ENCODE peak calls at places on chromosome 3, in five cellular contexts. One of them, this sample, is unnamed.

GRCh38 chr3:15632212-15632580 is 30.7 kb downstream of the BTD start:
- DNase-seq in hepatocyte: no peak
- DNase-seq in right atrium auricular region: no peak
- DNase-seq in CD8-positive, alpha-beta T cell: no peak
- DNase-seq in psoas muscle: no peak
- DNase-seq in this sample: no peak

GRCh38 chr3:74693216-74693615 is 78.8 kb upstream of the CNTN3 start:
- DNase-seq in psoas muscle: no peak
- DNase-seq in hepatocyte: no peak
- DNase-seq in right atrium auricular region: no peak
- DNase-seq in CD8-positive, alpha-beta T cell: no peak
- DNase-seq in this sample: no peak

GRCh38 chr3:162512488-162512887 is 1015.9 kb downstream of the OTOL1 start:
- DNase-seq in hepatocyte: no peak
- DNase-seq in CD8-positive, alpha-beta T cell: no peak
- DNase-seq in right atrium auricular region: no peak
- DNase-seq in psoas muscle: no peak
- DNase-seq in this sample: no peak

GRCh38 chr3:136162322-136162721 is 33.8 kb downstream of the MSL2 start:
- DNase-seq in psoas muscle: peak; percentile 85
- DNase-seq in CD8-positive, alpha-beta T cell: no peak
- DNase-seq in right atrium auricular region: no peak
- DNase-seq in hepatocyte: no peak
- DNase-seq in this sample: no peak

GRCh38 chr3:58487140-58487886 is 4.6 kb upstream of the KCTD6 start:
- DNase-seq in CD8-positive, alpha-beta T cell: no peak
- DNase-seq in psoas muscle: no peak
- DNase-seq in hepatocyte: no peak
- DNase-seq in right atrium auricular region: no peak
- DNase-seq in this sample: no peak

GRCh38 chr3:151228291-151229125 is 25.5 kb upstream of the GPR171 start:
- DNase-seq in CD8-positive, alpha-beta T cell: no peak
- DNase-seq in hepatocyte: peak; percentile 39
- DNase-seq in right atrium auricular region: no peak
- DNase-seq in psoas muscle: no peak
- DNase-seq in this sample: no peak

GRCh38 chr3:52721742-52722033 is 15.8 kb downstream of the SPCS1 start:
- DNase-seq in psoas muscle: no peak
- DNase-seq in CD8-positive, alpha-beta T cell: no peak
- DNase-seq in right atrium auricular region: no peak
- DNase-seq in hepatocyte: no peak
- DNase-seq in this sample: no peak

GRCh38 chr3:60948488-60948887 is 302.8 kb downstream of the FHIT start:
- DNase-seq in right atrium auricular region: no peak
- DNase-seq in psoas muscle: no peak
- DNase-seq in hepatocyte: no peak
- DNase-seq in CD8-positive, alpha-beta T cell: no peak
- DNase-seq in this sample: no peak

GRCh38 chr3:138084196-138084595 is 31.2 kb downstream of the DZIP1L start:
- DNase-seq in hepatocyte: no peak
- DNase-seq in right atrium auricular region: no peak
- DNase-seq in CD8-positive, alpha-beta T cell: no peak
- DNase-seq in psoas muscle: no peak
- DNase-seq in this sample: no peak

GRCh38 chr3:56193531-56193930 is 274.7 kb downstream of the ERC2 start:
- DNase-seq in CD8-positive, alpha-beta T cell: no peak
- DNase-seq in right atrium auricular region: no peak
- DNase-seq in psoas muscle: no peak
- DNase-seq in hepatocyte: no peak
- DNase-seq in this sample: no peak

GRCh38 chr3:69203631-69204314 is 81.4 kb upstream of the LMOD3 start:
- DNase-seq in psoas muscle: no peak
- DNase-seq in right atrium auricular region: no peak
- DNase-seq in hepatocyte: no peak
- DNase-seq in CD8-positive, alpha-beta T cell: no peak
- DNase-seq in this sample: no peak

GRCh38 chr3:71076361-71076997 is 507.0 kb downstream of the FOXP1 start:
- DNase-seq in psoas muscle: no peak
- DNase-seq in right atrium auricular region: no peak
- DNase-seq in CD8-positive, alpha-beta T cell: no peak
- DNase-seq in hepatocyte: no peak
- DNase-seq in this sample: no peak

GRCh38 chr3:190000861-190001196 is 119.9 kb downstream of the P3H2 start:
- DNase-seq in hepatocyte: no peak
- DNase-seq in psoas muscle: no peak
- DNase-seq in CD8-positive, alpha-beta T cell: no peak
- DNase-seq in right atrium auricular region: no peak
- DNase-seq in this sample: no peak

GRCh38 chr3:108088697-108089096 is 2.1 kb downstream of the CD47 start:
- DNase-seq in psoas muscle: no peak
- DNase-seq in CD8-positive, alpha-beta T cell: no peak
- DNase-seq in hepatocyte: no peak
- DNase-seq in right atrium auricular region: no peak
- DNase-seq in this sample: no peak

GRCh38 chr3:46076606-46077005 is 49.3 kb upstream of the XCR1 start:
- DNase-seq in psoas muscle: no peak
- DNase-seq in CD8-positive, alpha-beta T cell: no peak
- DNase-seq in hepatocyte: no peak
- DNase-seq in right atrium auricular region: no peak
- DNase-seq in this sample: no peak

GRCh38 chr3:33980252-33980651 is 181.8 kb downstream of the PDCD6IP start:
- DNase-seq in right atrium auricular region: no peak
- DNase-seq in CD8-positive, alpha-beta T cell: no peak
- DNase-seq in hepatocyte: peak; percentile 54
- DNase-seq in psoas muscle: no peak
- DNase-seq in this sample: no peak

GRCh38 chr3:179410317-179410716 is 41.0 kb downstream of the GNB4 start:
- DNase-seq in hepatocyte: no peak
- DNase-seq in right atrium auricular region: no peak
- DNase-seq in psoas muscle: no peak
- DNase-seq in CD8-positive, alpha-beta T cell: no peak
- DNase-seq in this sample: no peak

GRCh38 chr3:132034097-132034485 is 723 bp downstream of the CPNE4 start:
- DNase-seq in right atrium auricular region: no peak
- DNase-seq in hepatocyte: no peak
- DNase-seq in CD8-positive, alpha-beta T cell: no peak
- DNase-seq in psoas muscle: no peak
- DNase-seq in this sample: no peak

GRCh38 chr3:124444893-124445292 is 285.4 kb upstream of the UMPS start:
- DNase-seq in right atrium auricular region: no peak
- DNase-seq in psoas muscle: no peak
- DNase-seq in hepatocyte: no peak
- DNase-seq in CD8-positive, alpha-beta T cell: no peak
- DNase-seq in this sample: no peak

GRCh38 chr3:96813134-96813819 is 1.1 kb upstream of the EPHA6 start:
- DNase-seq in CD8-positive, alpha-beta T cell: no peak
- DNase-seq in hepatocyte: peak; percentile 93
- DNase-seq in right atrium auricular region: peak; percentile 57
- DNase-seq in psoas muscle: peak; percentile 65
- DNase-seq in this sample: peak; percentile 80

GRCh38 chr3:58585005-58585786 is 8.0 kb upstream of the FAM107A start:
- DNase-seq in hepatocyte: peak; percentile 83
- DNase-seq in right atrium auricular region: peak; percentile 92
- DNase-seq in CD8-positive, alpha-beta T cell: peak; percentile 8
- DNase-seq in psoas muscle: peak; percentile 91
- DNase-seq in this sample: no peak

GRCh38 chr3:37217098-37217849 is 42.9 kb upstream of the LRRFIP2 start:
- DNase-seq in right atrium auricular region: no peak
- DNase-seq in CD8-positive, alpha-beta T cell: peak; percentile 19
- DNase-seq in hepatocyte: no peak
- DNase-seq in psoas muscle: no peak
- DNase-seq in this sample: no peak

GRCh38 chr3:152428577-152428976 is 159.8 kb downstream of the MBNL1 start:
- DNase-seq in CD8-positive, alpha-beta T cell: no peak
- DNase-seq in right atrium auricular region: no peak
- DNase-seq in psoas muscle: no peak
- DNase-seq in hepatocyte: no peak
- DNase-seq in this sample: no peak

GRCh38 chr3:12965999-12966846 is 107.0 kb downstream of the IQSEC1 start:
- DNase-seq in CD8-positive, alpha-beta T cell: no peak
- DNase-seq in hepatocyte: no peak
- DNase-seq in right atrium auricular region: no peak
- DNase-seq in psoas muscle: peak; percentile 35
- DNase-seq in this sample: no peak

GRCh38 chr3:76811418-76811817 is 228.5 kb upstream of the ROBO2 start:
- DNase-seq in CD8-positive, alpha-beta T cell: no peak
- DNase-seq in hepatocyte: no peak
- DNase-seq in right atrium auricular region: no peak
- DNase-seq in psoas muscle: no peak
- DNase-seq in this sample: no peak

GRCh38 chr3:21779909-21780308 is 28.9 kb upstream of the ZNF385D start:
- DNase-seq in CD8-positive, alpha-beta T cell: no peak
- DNase-seq in hepatocyte: no peak
- DNase-seq in right atrium auricular region: no peak
- DNase-seq in psoas muscle: no peak
- DNase-seq in this sample: no peak

GRCh38 chr3:46296826-46297225 is 54.6 kb downstream of the CCR3 start:
- DNase-seq in psoas muscle: no peak
- DNase-seq in CD8-positive, alpha-beta T cell: no peak
- DNase-seq in right atrium auricular region: no peak
- DNase-seq in hepatocyte: no peak
- DNase-seq in this sample: no peak

GRCh38 chr3:116154389-116154788 is 290.9 kb downstream of the LSAMP start:
- DNase-seq in right atrium auricular region: no peak
- DNase-seq in CD8-positive, alpha-beta T cell: no peak
- DNase-seq in hepatocyte: no peak
- DNase-seq in psoas muscle: no peak
- DNase-seq in this sample: no peak

GRCh38 chr3:53590606-53591005 is 96.2 kb downstream of the CACNA1D start:
- DNase-seq in right atrium auricular region: no peak
- DNase-seq in CD8-positive, alpha-beta T cell: no peak
- DNase-seq in psoas muscle: no peak
- DNase-seq in hepatocyte: no peak
- DNase-seq in this sample: no peak

GRCh38 chr3:31613654-31614053 is 80.9 kb downstream of the STT3B start:
- DNase-seq in right atrium auricular region: no peak
- DNase-seq in psoas muscle: no peak
- DNase-seq in CD8-positive, alpha-beta T cell: no peak
- DNase-seq in hepatocyte: no peak
- DNase-seq in this sample: no peak

GRCh38 chr3:43273429-43273828 is 12.9 kb upstream of the SNRK start:
- DNase-seq in right atrium auricular region: no peak
- DNase-seq in hepatocyte: no peak
- DNase-seq in CD8-positive, alpha-beta T cell: no peak
- DNase-seq in psoas muscle: no peak
- DNase-seq in this sample: no peak

GRCh38 chr3:38721207-38721772 is 71.8 kb upstream of the SCN5A start:
- DNase-seq in psoas muscle: no peak
- DNase-seq in hepatocyte: no peak
- DNase-seq in CD8-positive, alpha-beta T cell: no peak
- DNase-seq in right atrium auricular region: no peak
- DNase-seq in this sample: no peak

DNA sequence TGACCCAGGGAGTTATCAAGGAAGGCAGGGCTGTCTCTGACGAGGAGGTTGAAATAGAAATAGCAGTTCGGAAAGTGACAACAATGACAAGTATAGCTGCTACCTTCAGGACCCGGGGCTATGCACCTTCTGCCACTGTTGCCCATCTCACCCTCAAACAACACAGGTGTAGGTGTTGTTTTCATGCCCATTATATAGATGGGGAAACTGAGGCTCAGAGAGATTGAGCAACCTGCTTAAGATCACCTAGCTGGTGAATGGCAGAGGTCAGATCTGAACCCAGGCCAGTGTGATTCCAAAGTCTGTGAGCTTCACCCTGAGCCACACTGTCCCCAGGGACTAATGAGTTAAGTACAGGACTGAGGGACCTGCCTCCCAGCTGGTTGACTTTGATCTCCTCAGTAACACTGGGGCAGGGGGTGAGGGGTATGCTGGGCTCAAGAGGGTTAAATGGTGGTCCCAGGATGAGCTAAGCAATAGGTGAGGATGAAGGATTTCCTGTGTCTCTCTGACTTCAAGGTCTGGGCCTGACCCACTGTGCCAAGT is 35.2 kb downstream of the ATP2B2 start:
- DNase-seq in hepatocyte: no peak
- DNase-seq in right atrium auricular region: no peak
- DNase-seq in CD8-positive, alpha-beta T cell: no peak
- DNase-seq in psoas muscle: no peak
- DNase-seq in this sample: no peak
- H3K4me1 ChIP-seq in hepatocyte: no peaks in the 10 kb centered on the region
- H3K4me1 ChIP-seq in right atrium auricular region: peaks cover 4% of the 10 kb centered on the region
- H3K4me1 ChIP-seq in CD8-positive, alpha-beta T cell: no peaks in the 10 kb centered on the region
- H3K4me1 ChIP-seq in psoas muscle: peaks cover 43% of the 10 kb centered on the region
- H3K4me1 ChIP-seq in this sample: peaks cover 2% of the 10 kb centered on the region

GRCh38 chr3:195735036-195735695 is 14.4 kb downstream of the MUC20 start:
- DNase-seq in hepatocyte: no peak
- DNase-seq in right atrium auricular region: no peak
- DNase-seq in CD8-positive, alpha-beta T cell: no peak
- DNase-seq in psoas muscle: no peak
- DNase-seq in this sample: no peak

GRCh38 chr3:195738274-195739044 is 17.7 kb downstream of the MUC20 start:
- DNase-seq in psoas muscle: no peak
- DNase-seq in right atrium auricular region: no peak
- DNase-seq in hepatocyte: no peak
- DNase-seq in CD8-positive, alpha-beta T cell: no peak
- DNase-seq in this sample: no peak

GRCh38 chr3:195736866-195737490 is 16.2 kb downstream of the MUC20 start:
- DNase-seq in hepatocyte: no peak
- DNase-seq in CD8-positive, alpha-beta T cell: no peak
- DNase-seq in psoas muscle: no peak
- DNase-seq in right atrium auricular region: no peak
- DNase-seq in this sample: no peak

GRCh38 chr3:195744437-195744836 is 23.7 kb downstream of the MUC20 start:
- DNase-seq in hepatocyte: no peak
- DNase-seq in right atrium auricular region: no peak
- DNase-seq in psoas muscle: no peak
- DNase-seq in CD8-positive, alpha-beta T cell: no peak
- DNase-seq in this sample: no peak

GRCh38 chr3:195739561-195740111 is 18.9 kb downstream of the MUC20 start:
- DNase-seq in right atrium auricular region: no peak
- DNase-seq in CD8-positive, alpha-beta T cell: no peak
- DNase-seq in hepatocyte: no peak
- DNase-seq in psoas muscle: no peak
- DNase-seq in this sample: no peak
- H3K27ac ChIP-seq in right atrium auricular region: no peak overlapping the region
- H3K27ac ChIP-seq in CD8-positive, alpha-beta T cell: no peak overlapping the region
- H3K27ac ChIP-seq in hepatocyte: no peak overlapping the region
- H3K27ac ChIP-seq in psoas muscle: no peak overlapping the region
- H3K27ac ChIP-seq in this sample: no peak overlapping the region

DNA sequence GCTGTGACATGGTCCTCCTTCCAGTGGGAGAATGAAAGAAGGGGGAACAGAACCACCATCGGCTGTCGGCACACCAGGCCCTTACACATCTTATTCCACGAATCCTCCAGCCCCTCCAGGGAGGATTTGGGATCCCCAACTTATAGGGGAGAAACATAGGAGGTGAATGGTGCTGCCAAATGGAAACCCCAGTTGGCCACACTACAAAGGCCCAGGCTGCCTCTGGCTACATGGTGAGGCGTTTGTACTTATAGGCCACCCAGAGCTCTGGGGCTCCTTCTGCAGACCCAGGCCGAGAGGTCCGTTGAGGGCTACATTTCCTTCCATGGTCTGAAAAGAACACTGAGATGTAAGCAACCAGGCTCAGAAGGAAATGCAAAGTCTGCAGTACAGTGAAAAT is 12.0 kb downstream of the AMOTL2 start:
- DNase-seq in CD8-positive, alpha-beta T cell: no peak
- DNase-seq in right atrium auricular region: no peak
- DNase-seq in psoas muscle: no peak
- DNase-seq in hepatocyte: no peak
- DNase-seq in this sample: no peak
- H3K4me1 ChIP-seq in CD8-positive, alpha-beta T cell: peaks cover 20% of the 10 kb centered on the region
- H3K4me1 ChIP-seq in right atrium auricular region: peaks cover 100% of the 10 kb centered on the region
- H3K4me1 ChIP-seq in psoas muscle: peaks cover 100% of the 10 kb centered on the region
- H3K4me1 ChIP-seq in hepatocyte: peaks cover 64% of the 10 kb centered on the region
- H3K4me1 ChIP-seq in this sample: peaks cover 24% of the 10 kb centered on the region

GRCh38 chr3:11717768-11718581 is 74.3 kb upstream of the VGLL4 start:
- DNase-seq in right atrium auricular region: no peak
- DNase-seq in hepatocyte: peak; percentile 35
- DNase-seq in psoas muscle: no peak
- DNase-seq in CD8-positive, alpha-beta T cell: no peak
- DNase-seq in this sample: no peak
- H3K27ac ChIP-seq in right atrium auricular region: peak overlapping the region; percentile 89
- H3K27ac ChIP-seq in hepatocyte: peak overlapping the region; percentile 92
- H3K27ac ChIP-seq in psoas muscle: peak overlapping the region; percentile 86
- H3K27ac ChIP-seq in CD8-positive, alpha-beta T cell: peak overlapping the region; percentile 56
- H3K27ac ChIP-seq in this sample: no peak overlapping the region